ENCODE peak calls at places on chromosomes 12 and 14, in nine cellular contexts. H is fibroblast of lung, V is caudate nucleus, P is amniotic stem cell, R is cerebellum, J is tibial nerve, Q is RWPE1, W is NCI-H1105, Y is psoas muscle. E is an unnamed sample.

GRCh38 chr14:61470261-61470953 is 149.0 kb downstream of the PRKCH start:
- DNase-seq in H (peak; percentile 97), V (no peak), P (peak; percentile 46), R (no peak), J (no peak), Q (peak; percentile 43), W (peak; percentile 16), Y (no peak), E (no peak)

GRCh38 chr14:106665814-106666213 is 1139.4 kb downstream of the TMEM121 start:
- DNase-seq in H (no peak), V (no peak), P (no peak), R (no peak), J (no peak), Q (no peak), W (no peak), Y (no peak), E (no peak)

GRCh38 chr12:9198012-9198411 is 10.2 kb downstream of the PZP start:
- DNase-seq in H (no peak), V (no peak), P (no peak), R (no peak), J (no peak), Q (no peak), W (no peak), Y (no peak), E (no peak)

GRCh38 chr14:97218713-97219355 is 421.7 kb downstream of the VRK1 start:
- DNase-seq in H (peak; percentile 9), V (no peak), P (no peak), R (no peak), J (no peak), Q (no peak), W (no peak), Y (no peak), E (no peak)

GRCh38 chr12:108047130-108047550 is 81.9 kb upstream of the WSCD2 start:
- DNase-seq in H (no peak), V (no peak), P (no peak), R (no peak), J (no peak), Q (no peak), W (no peak), Y (no peak), E (no peak)

GRCh38 chr12:95943231-95943842 is at the start of gene AMDHD1:
- DNase-seq in H (peak; percentile 61), V (peak; percentile 33), P (no peak), R (peak; percentile 6), J (no peak), Q (peak; percentile 53), W (peak; percentile 30), Y (peak; percentile 61), E (peak; percentile 73)

GRCh38 chr14:61193471-61193870 is 87.7 kb downstream of the TMEM30B start:
- DNase-seq in H (no peak), V (no peak), P (no peak), R (no peak), J (no peak), Q (no peak), W (no peak), Y (no peak), E (no peak)

GRCh38 chr12:32277774-32278173 is 121.6 kb upstream of the FGD4 start:
- DNase-seq in H (no peak), V (no peak), P (no peak), R (no peak), J (no peak), Q (no peak), W (no peak), Y (no peak), E (no peak)

GRCh38 chr14:96501383-96501745 is 818 bp upstream of the PAPOLA start:
- DNase-seq in H (no peak), V (no peak), P (no peak), R (no peak), J (no peak), Q (peak; percentile 12), W (no peak), Y (no peak), E (no peak)

GRCh38 chr14:23577004-23577681 is 1.4 kb downstream of the JPH4 start:
- DNase-seq in H (no peak), V (no peak), P (no peak), R (peak; percentile 67), J (no peak), Q (no peak), W (no peak), Y (no peak), E (no peak)

GRCh38 chr12:101231626-101232025 is 21.6 kb upstream of the SLC5A8 start:
- DNase-seq in H (no peak), V (no peak), P (no peak), R (no peak), J (no peak), Q (no peak), W (no peak), Y (no peak), E (no peak)

GRCh38 chr12:28456934-28457710 is 266.9 kb downstream of the CCDC91 start:
- DNase-seq in H (no peak), V (no peak), P (no peak), R (no peak), J (no peak), Q (no peak), W (no peak), Y (no peak), E (no peak)

E was measured in Calu3.